ENCODE peak calls at places on chromosomes 13 and 19, in five cellular contexts. M is heart right ventricle, W is MM.1S, R is IMR-90, A is esophagus squamous epithelium. J is an unnamed sample. For H3K9me3, the result is how much of the 10 kb centered on the place peaks cover.

GRCh38 chr13:76894401-76895110 is 8.4 kb upstream of the KCTD12 start:
- DNase-seq in M (no peak), W (peak), R (no peak), A (no peak), J (no peak)

GRCh38 chr19:17648786-17649185 is 39.4 kb downstream of the UNC13A start:
- DNase-seq in M (no peak), W (no peak), R (no peak), A (no peak), J (no peak)

GRCh38 chr19:5547881-5548280 is 19.9 kb downstream of the TINCR start:
- DNase-seq in M (no peak), W (peak), R (peak), A (no peak), J (no peak)

GRCh38 chr13:110109910-110110309 is 197.0 kb downstream of the COL4A1 start:
- DNase-seq in M (peak), W (no peak), R (peak), A (no peak), J (peak)

GRCh38 chr19:55452381-55453325 is 8.8 kb downstream of the ISOC2 start:
- DNase-seq in M (peak), W (no peak), R (peak), A (no peak), J (peak)

GRCh38 chr13:20689291-20689690 is 14.2 kb upstream of the IL17D start:
- DNase-seq in M (no peak), W (no peak), R (no peak), A (no peak), J (no peak)

GRCh38 chr19:17235618-17236413 is 9.8 kb downstream of the OCEL1 start:
- DNase-seq in M (no peak), W (peak), R (peak), A (no peak), J (no peak)

GRCh38 chr19:6423499-6424189 is 967 bp downstream of the KHSRP start:
- DNase-seq in M (no peak), W (peak), R (peak), A (no peak), J (peak)

GRCh38 chr13:112931028-112931934 is 37.7 kb upstream of the MCF2L start:
- DNase-seq in M (no peak), W (peak), R (peak), A (no peak), J (peak)

GRCh38 chr13:72258340-72258981 is 391.5 kb upstream of the DACH1 start:
- DNase-seq in M (no peak), W (no peak), R (no peak), A (no peak), J (no peak)

GRCh38 chr13:31742102-31742695 is 2.9 kb downstream of the RXFP2 start:
- DNase-seq in M (peak), W (peak), R (peak), A (no peak), J (peak)

GRCh38 chr13:79155883-79156282 is 250.2 kb downstream of the RBM26 start:
- DNase-seq in M (no peak), W (no peak), R (no peak), A (no peak), J (no peak)

GRCh38 chr19:9936151-9937000 is at the start of gene OLFM2:
- DNase-seq in M (no peak), W (no peak), R (no peak), A (no peak), J (peak)

GRCh38 chr19:45815501-45816216 is 551 bp upstream of the RSPH6A start:
- DNase-seq in M (peak), W (no peak), R (no peak), A (no peak), J (no peak)

GRCh38 chr19:18649371-18650047 is 12.7 kb downstream of the KLHL26 start:
- DNase-seq in M (peak), W (no peak), R (peak), A (no peak), J (no peak)

GRCh38 chr19:4577020-4577782 is 17.7 kb upstream of the SEMA6B start:
- DNase-seq in M (no peak), W (no peak), R (no peak), A (no peak), J (no peak)

GRCh38 chr19:10142701-10143375 is 23.1 kb upstream of the EIF3G start:
- DNase-seq in M (no peak), W (no peak), R (no peak), A (no peak), J (no peak)

GRCh38 chr13:29497137-29497654 is 98.3 kb downstream of the SLC7A1 start:
- DNase-seq in M (peak), W (no peak), R (peak), A (no peak), J (no peak)

GRCh38 chr13:82758056-82758455 is 1124.2 kb downstream of the SLITRK1 start:
- DNase-seq in M (no peak), W (no peak), R (peak), A (no peak), J (no peak)

GRCh38 chr19:41821003-41821735 is 23.3 kb downstream of the LYPD4 start:
- DNase-seq in M (no peak), W (peak), R (peak), A (no peak), J (no peak)

GRCh38 chr19:29858000-29858596 is 46.3 kb downstream of the CCNE1 start:
- DNase-seq in M (no peak), W (peak), R (no peak), A (no peak), J (no peak)

GRCh38 chr13:41457589-41458186 is 338 bp downstream of the RGCC start:
- DNase-seq in M (no peak), W (peak), R (no peak), A (no peak), J (no peak)

GRCh38 chr19:15290149-15290548 is 42.2 kb downstream of the BRD4 start:
- DNase-seq in M (no peak), W (no peak), R (no peak), A (no peak), J (no peak)

GRCh38 chr13:106961219-106961618 is 393.3 kb upstream of the ARGLU1 start:
- DNase-seq in M (no peak), W (no peak), R (no peak), A (no peak), J (no peak)

GRCh38 chr13:62040806-62041205 is 625.2 kb upstream of the PCDH20 start:
- DNase-seq in M (no peak), W (no peak), R (no peak), A (no peak), J (no peak)

GRCh38 chr19:51861870-51862622 is 25.7 kb downstream of the ZNF577 start:
- DNase-seq in M (no peak), W (no peak), R (no peak), A (no peak), J (no peak)
- H3K9me3 ChIP-seq in M (under half), W (under half), R (half or more), A (half or more), J (half or more)

DNA sequence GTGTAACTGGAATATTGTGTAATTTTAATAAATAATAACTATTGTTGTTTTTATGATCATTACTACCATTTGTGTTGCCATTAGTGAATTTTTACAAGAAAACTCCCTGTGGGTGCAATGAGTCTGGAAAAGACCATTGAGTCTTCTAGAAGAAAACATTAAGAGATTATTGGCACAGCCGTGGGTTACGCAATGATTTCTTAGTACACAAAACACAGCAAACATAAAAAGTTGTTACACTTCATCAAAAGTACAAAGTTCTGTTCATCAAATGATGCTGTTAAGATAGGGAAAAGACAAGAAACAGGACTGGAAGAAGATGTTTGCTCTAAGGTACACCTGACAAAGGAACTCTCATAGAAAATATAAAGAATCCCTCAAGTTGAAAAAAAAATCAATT is 41.6 kb downstream of the ZNF331 start:
- DNase-seq in M (no peak), W (no peak), R (no peak), A (no peak), J (no peak)
- H3K9me3 ChIP-seq in M (under half), W (under half), R (half or more), A (under half), J (under half)

DNA sequence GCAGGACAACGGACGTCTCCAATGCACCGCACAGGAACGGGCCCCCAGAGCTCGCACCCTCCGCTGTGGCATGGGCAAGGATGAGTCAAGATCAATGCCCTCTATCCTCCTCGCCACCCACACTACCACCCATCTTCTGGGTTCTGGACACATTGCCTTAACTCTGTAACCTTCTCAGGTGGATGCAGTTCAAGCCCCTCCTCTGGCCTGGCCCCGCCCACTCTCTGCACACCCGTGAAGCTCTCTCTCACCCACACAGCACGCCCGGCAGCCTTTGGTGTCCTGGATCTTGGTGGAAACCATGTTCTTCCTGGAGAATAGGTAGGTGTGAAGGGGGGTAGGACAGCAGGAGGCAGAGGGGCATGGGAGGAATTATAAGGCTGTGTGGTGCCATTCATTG is 20.7 kb downstream of the MAP4K1 start:
- DNase-seq in M (no peak), W (no peak), R (no peak), A (no peak), J (no peak)
- H3K9me3 ChIP-seq in M (under half), W (under half), R (under half), A (under half), J (under half)

GRCh38 chr19:22140356-22140755 is 56.4 kb downstream of the ZNF676 start:
- DNase-seq in M (no peak), W (no peak), R (no peak), A (no peak), J (no peak)

DNA sequence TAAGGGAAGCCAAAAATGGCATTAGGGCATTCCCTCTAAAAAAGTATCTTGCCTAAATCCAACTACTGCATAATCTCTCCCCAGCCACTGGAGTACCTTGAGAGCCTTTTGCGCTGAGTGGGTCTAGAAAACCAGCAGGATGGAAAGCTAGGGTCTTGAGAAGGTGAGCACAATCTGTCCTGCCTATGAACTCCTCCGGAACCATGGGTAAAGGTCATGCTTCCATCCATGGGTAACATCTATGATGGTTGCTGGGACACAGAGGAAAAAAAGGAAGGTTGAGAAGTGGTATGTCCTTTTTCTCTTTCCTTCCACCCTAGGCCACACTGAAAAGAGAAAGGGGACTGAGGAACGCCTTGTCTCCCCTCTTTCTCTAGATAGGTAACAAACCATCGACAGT is 52.4 kb downstream of the ZNF676 start:
- DNase-seq in M (no peak), W (no peak), R (peak), A (no peak), J (no peak)
- H3K9me3 ChIP-seq in M (under half), W (under half), R (under half), A (under half), J (under half)

DNA sequence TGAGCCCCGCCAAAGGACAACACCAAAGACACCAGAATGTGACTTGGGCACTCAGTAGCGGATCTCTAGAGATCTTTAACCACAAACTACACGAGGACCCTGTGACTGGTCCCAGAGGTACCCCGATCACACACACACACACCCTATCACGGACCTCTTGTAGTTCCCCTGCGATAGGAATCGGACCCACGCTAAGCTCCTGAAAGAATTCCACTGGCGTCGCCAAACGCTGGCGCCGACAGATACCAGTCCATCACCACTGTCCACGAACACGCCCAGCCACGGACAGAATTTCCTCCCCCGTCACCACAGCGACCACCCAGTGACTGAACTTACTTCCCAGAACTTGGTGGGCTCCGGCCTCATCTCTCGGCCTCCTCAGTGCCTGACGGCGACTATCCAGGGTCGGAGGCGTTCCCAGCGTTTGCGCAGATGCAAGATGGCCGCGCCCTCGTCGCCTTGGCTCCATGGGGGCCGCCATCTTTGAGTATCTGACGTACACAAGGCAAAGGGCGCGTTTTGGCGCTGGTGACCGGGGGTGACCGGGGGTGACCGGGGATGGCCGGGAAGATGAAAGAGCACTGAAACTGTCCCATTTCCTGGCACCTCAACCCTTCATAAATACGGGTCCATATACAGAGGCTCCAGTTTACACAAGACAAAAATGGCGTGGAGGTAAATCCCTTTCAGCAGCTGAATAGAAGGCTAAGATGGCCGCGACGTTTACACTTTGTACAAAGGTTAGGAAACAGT is at the start of gene ZNF615:
- DNase-seq in M (peak), W (peak), R (peak), A (peak), J (peak)
- H3K9me3 ChIP-seq in M (under half), W (under half), R (under half), A (under half), J (under half)

GRCh38 chr19:58183822-58184215 is 958 bp downstream of the ZNF274 start:
- DNase-seq in M (no peak), W (no peak), R (no peak), A (peak), J (no peak)

GRCh38 chr19:58182577-58182988 is 278 bp upstream of the ZNF274 start:
- DNase-seq in M (no peak), W (no peak), R (no peak), A (peak), J (no peak)

GRCh38 chr19:58182989-58183821 is at the start of gene ZNF274:
- DNase-seq in M (peak), W (peak), R (peak), A (peak), J (peak)

GRCh38 chr19:58181902-58182576 is 822 bp upstream of the ZNF274 start:
- DNase-seq in M (peak), W (peak), R (no peak), A (no peak), J (peak)
- H3K9me3 ChIP-seq in M (under half), W (under half), R (half or more), A (half or more), J (half or more)

GRCh38 chr19:56884481-56884880 is 44.0 kb upstream of the PEG3 start:
- DNase-seq in M (no peak), W (no peak), R (no peak), A (no peak), J (no peak)

GRCh38 chr19:56880592-56881190 is 40.2 kb upstream of the PEG3 start:
- DNase-seq in M (no peak), W (no peak), R (no peak), A (no peak), J (no peak)

DNA sequence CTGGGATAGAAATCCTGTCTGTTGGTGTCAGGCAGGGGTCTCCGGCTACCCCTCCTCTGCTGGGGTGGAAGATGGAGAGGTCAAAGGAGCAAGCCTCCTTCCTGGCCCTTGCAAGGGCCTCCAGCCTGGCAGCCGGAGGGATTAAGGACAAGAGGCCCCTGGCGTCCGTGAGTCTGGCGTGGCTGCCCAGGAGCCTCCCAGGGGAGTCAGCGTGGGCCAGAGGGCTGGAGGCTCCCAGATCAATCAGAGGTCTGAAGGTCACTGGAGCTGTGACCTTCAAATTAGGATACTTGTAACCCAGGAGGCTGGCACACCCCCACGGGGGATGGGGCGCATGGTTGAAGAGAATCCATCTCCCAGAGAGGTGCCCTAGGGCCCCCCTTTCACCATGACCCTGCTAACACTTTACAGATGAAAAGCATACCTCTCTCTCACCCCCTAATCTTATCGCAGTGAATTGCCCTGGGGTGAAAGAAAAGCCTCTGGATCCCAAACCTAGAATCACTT is 44.7 kb upstream of the PEG3 start:
- DNase-seq in M (no peak), W (no peak), R (no peak), A (no peak), J (no peak)
- H3K9me3 ChIP-seq in M (under half), W (under half), R (under half), A (under half), J (under half)

GRCh38 chr19:36748431-36749275 is 24.0 kb downstream of the ZNF850 start:
- DNase-seq in M (no peak), W (no peak), R (no peak), A (no peak), J (no peak)
- H3K9me3 ChIP-seq in M (under half), W (under half), R (half or more), A (half or more), J (half or more)

J was measured in MG63.